ENCODE peak calls at places on chromosomes 11 and 22, in four cellular contexts. R is A549, D is ovary, P is suprapubic skin. V is an unnamed sample.

GRCh38 chr11:200224-201003 is 6.8 kb downstream of the BET1L start:
- DNase-seq in D (no peak), R (no peak), P (peak), V (peak)

GRCh38 chr11:105004021-105004420 is 18.9 kb downstream of the CASP5 start:
- DNase-seq in P (no peak), R (no peak), D (no peak), V (no peak)

GRCh38 chr11:109641549-109641948 is 219.6 kb downstream of the C11orf87 start:
- DNase-seq in P (no peak), R (peak), D (no peak), V (no peak)

GRCh38 chr22:36757608-36758220 is 18.2 kb downstream of the IFT27 start:
- DNase-seq in D (peak), R (peak), P (peak), V (peak)

GRCh38 chr11:73532310-73532709 is 65.6 kb downstream of the FAM168A start:
- DNase-seq in D (no peak), R (no peak), P (no peak), V (no peak)

GRCh38 chr11:45193695-45194094 is 47.3 kb downstream of the PRDM11 start:
- DNase-seq in P (no peak), R (no peak), D (peak), V (no peak)

GRCh38 chr11:73838443-73839122 is 38.1 kb downstream of the COA4 start:
- DNase-seq in P (no peak), R (no peak), D (no peak), V (no peak)

GRCh38 chr11:47409440-47410403 is 1.3 kb downstream of the SLC39A13 start:
- DNase-seq in R (no peak), D (no peak), P (no peak), V (no peak)

GRCh38 chr11:22668005-22668796 is 1.8 kb downstream of the GAS2 start:
- DNase-seq in P (no peak), R (no peak), D (no peak), V (no peak)

GRCh38 chr22:27857441-27857840 is 55.9 kb upstream of the MN1 start:
- DNase-seq in D (no peak), P (no peak), R (no peak), V (no peak)

GRCh38 chr11:108967571-108967970 is 302.7 kb downstream of the DDX10 start:
- DNase-seq in D (no peak), R (no peak), P (no peak), V (no peak)

GRCh38 chr11:80083561-80083960 is 642.7 kb upstream of the TENM4 start:
- DNase-seq in R (no peak), D (no peak), P (no peak), V (no peak)

GRCh38 chr11:131217313-131218297 is 152.8 kb upstream of the NTM start:
- DNase-seq in D (no peak), R (no peak), P (no peak), V (no peak)
- TF ChIP-seq CTCF in D (no peak), R (peak), P (no peak), V (no peak)

GRCh38 chr11:30697032-30697431 is 110.9 kb upstream of the MPPED2 start:
- DNase-seq in R (no peak), P (no peak), D (no peak), V (no peak)

DNA sequence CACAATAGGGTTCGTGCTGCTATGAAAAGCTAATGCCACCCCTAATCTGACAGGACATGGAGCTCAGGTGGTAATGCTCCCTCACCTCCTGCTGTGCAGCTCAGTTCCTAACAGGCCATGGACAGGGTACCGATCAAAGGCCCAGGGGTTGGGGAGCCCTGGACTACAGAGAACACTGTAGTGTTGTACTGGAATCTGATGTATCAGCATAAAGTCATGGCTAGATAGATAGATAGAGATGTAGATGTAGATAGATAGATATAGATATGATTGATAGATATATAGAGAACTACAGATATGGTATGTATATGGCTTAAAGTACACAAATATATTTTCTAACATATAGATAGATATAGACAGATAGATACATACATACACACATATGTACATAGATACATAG is 112.3 kb upstream of the MPPED2 start:
- DNase-seq in R (no peak), P (no peak), D (no peak), V (no peak)
- TF ChIP-seq EP300 in R (no peak), P (no peak), D (no peak), V (no peak)

DNA sequence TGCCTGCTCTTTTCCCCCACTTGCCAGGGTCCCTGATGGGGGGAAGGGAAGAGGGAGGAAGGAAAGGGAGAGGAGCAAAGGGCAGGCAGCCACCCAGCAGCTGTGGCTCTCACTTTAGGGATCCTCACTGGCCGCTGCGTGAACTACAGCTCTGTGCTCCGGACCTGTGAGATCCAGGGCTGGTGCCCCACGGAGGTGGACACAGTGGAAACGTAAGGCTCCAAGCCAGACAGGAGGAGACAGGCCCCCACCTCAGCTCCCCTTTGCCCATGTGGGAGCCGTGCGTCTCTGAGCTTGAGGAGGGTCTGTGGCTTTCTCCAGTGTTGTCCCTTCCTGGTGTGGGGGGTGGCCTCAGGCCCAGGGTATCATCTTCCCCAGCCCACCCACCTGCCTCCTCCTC is 9.9 kb downstream of the P2RX3 start:
- DNase-seq in P (no peak), D (no peak), R (no peak), V (no peak)
- TF ChIP-seq CTCF in P (no peak), D (no peak), R (no peak), V (no peak)

GRCh38 chr11:122101625-122102291 is 14.3 kb downstream of the BLID start:
- DNase-seq in D (peak), R (no peak), P (peak), V (no peak)
- TF ChIP-seq EP300 in D (no peak), R (no peak), P (no peak), V (no peak)

GRCh38 chr11:33525789-33526188 is 174.8 kb downstream of the C11orf91 start:
- DNase-seq in R (no peak), P (no peak), D (no peak), V (no peak)
- TF ChIP-seq CTCF in R (no peak), P (no peak), D (no peak), V (no peak)

GRCh38 chr11:68954970-68955958 is 25.5 kb downstream of the MRGPRD start:
- DNase-seq in P (no peak), D (peak), R (no peak), V (peak)
- TF ChIP-seq EP300 in P (no peak), D (no peak), R (no peak), V (no peak)

GRCh38 chr22:41946360-41947180 is at the start of gene CENPM:
- DNase-seq in P (peak), D (peak), R (peak), V (peak)
- TF ChIP-seq CTCF in P (no peak), D (peak), R (no peak), V (no peak)

DNA sequence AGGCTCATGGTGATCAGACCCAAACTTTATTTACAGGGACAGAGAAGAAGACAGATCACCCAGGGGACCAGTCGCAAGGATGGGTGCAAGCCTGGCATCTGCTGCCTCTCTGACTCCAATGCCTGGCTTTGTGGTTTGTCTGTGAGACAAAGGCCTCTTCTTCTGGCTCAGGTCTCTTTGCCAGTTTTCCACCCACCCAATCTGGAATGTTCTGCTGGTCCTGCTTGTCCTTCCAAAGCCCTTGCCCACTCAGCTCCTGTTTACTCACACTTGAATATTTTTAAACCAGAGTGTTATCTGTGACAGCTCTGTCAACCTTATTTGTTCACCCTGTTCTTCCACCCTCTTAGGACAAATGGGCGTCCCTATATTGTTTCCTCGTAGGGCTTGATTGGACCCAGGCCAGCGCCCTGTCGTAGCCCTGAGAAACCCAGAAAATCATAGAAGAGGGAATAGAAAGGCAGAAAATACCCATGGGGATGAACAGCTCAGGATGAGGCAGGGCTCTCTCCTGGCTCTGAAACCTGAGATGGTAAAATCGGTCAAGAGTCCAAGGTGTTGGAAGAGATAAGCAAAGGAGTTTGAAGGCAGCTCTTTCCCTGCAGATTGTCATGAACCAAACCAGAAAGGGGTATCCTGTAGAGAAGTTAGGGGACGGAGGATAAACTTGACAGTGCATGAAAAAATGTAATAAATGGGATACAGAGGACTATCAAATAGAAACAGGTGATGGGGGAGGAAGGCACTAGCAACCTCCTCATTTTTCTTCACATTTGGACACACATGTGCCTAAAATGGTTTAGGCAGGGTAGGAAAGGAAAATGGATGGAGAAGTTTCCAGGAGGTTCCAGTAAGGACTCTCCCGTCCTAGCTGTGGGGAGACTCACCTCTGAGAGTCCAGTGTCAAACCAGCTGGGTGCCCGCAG is 670 bp downstream of the CRYAB start:
- DNase-seq in P (no peak), D (no peak), R (no peak), V (no peak)
- TF ChIP-seq EP300 in P (no peak), D (no peak), R (no peak), V (no peak)

GRCh38 chr11:86625981-86626380 is 46.4 kb downstream of the ME3 start:
- DNase-seq in D (no peak), P (no peak), R (no peak), V (no peak)
- TF ChIP-seq CTCF in D (no peak), P (no peak), R (no peak), V (no peak)

V was measured in stomach.